ENCODE peak calls at places on chromosome 15, in ten cellular contexts. M is astrocyte of the spinal cord, B is right lobe of liver, Z is cerebellar nuclear complex, J is GM20000, Q is mucosa of descending colon, W is NAMALWA, E is GM12878, X is hypothalamus, P is Karpas-422. U is an unnamed sample.

GRCh38 chr15:76996526-76997401 is 1.8 kb downstream of the PSTPIP1 start:
- DNase-seq in E (no peak), M (no peak), X (peak; percentile 51), Z (no peak), P (no peak), B (peak; percentile 44), Q (no peak), J (no peak), W (no peak), U (no peak)

GRCh38 chr15:79872358-79873017 is 24.3 kb downstream of the MTHFS start:
- DNase-seq in P (no peak), E (no peak), M (peak; percentile 72), X (no peak), Q (no peak), B (no peak), W (no peak), Z (no peak), J (no peak), U (no peak)

GRCh38 chr15:78103406-78104118 is 11.2 kb downstream of the SH2D7 start:
- DNase-seq in Z (no peak), Q (no peak), B (peak; percentile 30), J (peak; percentile 86), X (no peak), E (peak; percentile 67), W (peak; percentile 29), M (no peak), P (no peak), U (no peak)

GRCh38 chr15:47717036-47717611 is at the start of gene SEMA6D:
- DNase-seq in B (peak; percentile 52), Q (peak; percentile 73), M (peak; percentile 83), W (no peak), X (peak; percentile 86), J (peak; percentile 25), Z (no peak), P (no peak), E (no peak), U (peak; percentile 79)

GRCh38 chr15:35308802-35309201 is 223.7 kb upstream of the NANOGP8 start:
- DNase-seq in Z (no peak), B (no peak), W (no peak), Q (peak; percentile 51), J (no peak), M (peak; percentile 84), X (no peak), E (no peak), P (no peak), U (no peak)

GRCh38 chr15:83318861-83319415 is 34.5 kb upstream of the BNC1 start:
- DNase-seq in Z (no peak), X (no peak), W (no peak), M (no peak), E (no peak), B (no peak), Q (no peak), P (no peak), J (no peak), U (no peak)

GRCh38 chr15:48675436-48675835 is 29.9 kb upstream of the FBN1 start:
- DNase-seq in W (no peak), Q (no peak), J (no peak), Z (no peak), X (no peak), M (no peak), B (no peak), P (no peak), E (no peak), U (no peak)

GRCh38 chr15:83063555-83063954 is 3.5 kb downstream of the BTBD1 start:
- DNase-seq in J (no peak), Z (no peak), P (no peak), X (no peak), M (no peak), B (no peak), W (no peak), Q (no peak), E (no peak), U (no peak)

GRCh38 chr15:74167891-74168331 is 5.6 kb upstream of the ISLR start:
- DNase-seq in Z (no peak), Q (no peak), J (no peak), W (no peak), X (no peak), B (no peak), E (no peak), M (no peak), P (no peak), U (no peak)

GRCh38 chr15:41465822-41466421 is 27.8 kb upstream of the ITPKA start:
- DNase-seq in B (no peak), Q (peak; percentile 70), Z (no peak), M (peak; percentile 69), X (no peak), P (peak; percentile 80), W (peak; percentile 73), E (no peak), J (peak; percentile 51), U (no peak)

GRCh38 chr15:71440479-71441071 is 325.3 kb downstream of the THSD4 start:
- DNase-seq in J (peak; percentile 20), Q (peak; percentile 19), X (no peak), B (no peak), M (peak; percentile 83), E (peak; percentile 23), P (peak; percentile 75), W (peak; percentile 68), Z (no peak), U (no peak)

GRCh38 chr15:75720297-75720696 is 7.6 kb upstream of the CSPG4 start:
- DNase-seq in J (no peak), B (no peak), M (no peak), P (no peak), Z (no peak), Q (no peak), W (no peak), X (no peak), E (no peak), U (no peak)

GRCh38 chr15:63288778-63289378 is 11.5 kb downstream of the APH1B start:
- DNase-seq in E (no peak), M (peak; percentile 72), B (no peak), Z (no peak), P (peak; percentile 77), J (peak; percentile 65), Q (peak; percentile 39), X (no peak), W (peak; percentile 73), U (no peak)

GRCh38 chr15:98865397-98866339 is 141.9 kb downstream of the PGPEP1L start:
- DNase-seq in J (no peak), X (peak; percentile 57), W (no peak), P (peak; percentile 83), M (peak; percentile 78), Z (no peak), B (peak; percentile 75), E (no peak), Q (peak; percentile 86), U (peak; percentile 72)

GRCh38 chr15:69484837-69485236 is 32.2 kb downstream of the RPLP1 start:
- DNase-seq in W (no peak), Z (no peak), Q (peak; percentile 44), M (no peak), J (no peak), P (no peak), E (no peak), B (no peak), X (no peak), U (no peak)

GRCh38 chr15:45199136-45199810 is 11.5 kb upstream of the SHF start:
- DNase-seq in P (peak; percentile 80), W (peak; percentile 83), Z (no peak), Q (peak; percentile 65), E (peak; percentile 34), X (no peak), B (no peak), J (no peak), M (peak; percentile 41), U (no peak)

GRCh38 chr15:101651753-101652097 is 456 bp downstream of the TM2D3 start:
- DNase-seq in J (no peak), M (peak; percentile 36), X (peak; percentile 60), B (no peak), W (no peak), Z (no peak), E (no peak), Q (peak; percentile 60), P (peak; percentile 84), U (peak; percentile 49)

GRCh38 chr15:64699767-64700388 is 75.5 kb downstream of the RBPMS2 start:
- DNase-seq in X (peak; percentile 29), W (no peak), B (no peak), Q (no peak), J (no peak), Z (no peak), E (no peak), M (peak; percentile 21), P (no peak), U (peak; percentile 65)

GRCh38 chr15:71743861-71744382 is 66.4 kb upstream of the NR2E3 start:
- DNase-seq in X (no peak), J (peak; percentile 68), M (peak; percentile 56), Z (no peak), W (peak; percentile 76), P (peak; percentile 86), B (peak; percentile 37), E (no peak), Q (peak; percentile 76), U (peak; percentile 74)

GRCh38 chr15:72229076-72229946 is 1.7 kb downstream of the PKM start:
- DNase-seq in W (peak; percentile 69), Z (no peak), Q (no peak), M (no peak), X (no peak), P (peak; percentile 67), E (no peak), J (peak; percentile 32), B (no peak), U (no peak)

GRCh38 chr15:101045835-101046691 is 126.9 kb downstream of the LRRK1 start:
- DNase-seq in J (no peak), B (no peak), E (no peak), Z (no peak), Q (no peak), M (no peak), X (no peak), W (no peak), P (no peak), U (no peak)

GRCh38 chr15:60798821-60799220 is 319.9 kb upstream of the ICE2 start:
- DNase-seq in J (peak; percentile 43), P (no peak), Q (no peak), M (peak; percentile 55), B (no peak), E (peak; percentile 19), X (no peak), W (no peak), Z (no peak), U (no peak)

GRCh38 chr15:91445701-91446100 is 345.6 kb downstream of the SV2B start:
- DNase-seq in X (no peak), W (no peak), J (no peak), B (no peak), P (no peak), Q (no peak), E (no peak), M (peak; percentile 20), Z (no peak), U (no peak)

GRCh38 chr15:65945616-65946015 is 76.3 kb downstream of the RAB11A start:
- DNase-seq in E (no peak), W (peak; percentile 33), B (no peak), Z (no peak), Q (no peak), P (peak; percentile 73), M (no peak), J (no peak), X (no peak), U (no peak)

GRCh38 chr15:57079907-57080750 is 161.7 kb downstream of the TCF12 start:
- DNase-seq in M (no peak), Z (no peak), P (peak; percentile 62), E (no peak), X (no peak), W (peak; percentile 34), B (no peak), J (peak; percentile 19), Q (no peak), U (no peak)

GRCh38 chr15:69958494-69959134 is 139.1 kb downstream of the TLE3 start:
- DNase-seq in P (peak; percentile 64), E (no peak), M (no peak), Z (no peak), Q (no peak), J (no peak), W (peak; percentile 13), X (no peak), B (no peak), U (no peak)

GRCh38 chr15:77002436-77002835 is 7.5 kb downstream of the PSTPIP1 start:
- DNase-seq in P (peak; percentile 67), E (no peak), Q (no peak), B (no peak), X (no peak), M (no peak), Z (no peak), W (peak; percentile 61), J (no peak), U (no peak)

GRCh38 chr15:59632714-59633113 is 21.1 kb downstream of the GCNT3 start:
- DNase-seq in B (no peak), X (no peak), Q (no peak), E (no peak), Z (no peak), P (peak; percentile 49), W (no peak), M (no peak), J (no peak), U (no peak)